ENCODE peak calls at places on chromosomes 2 and 18, in five cellular contexts. Q is HCEC 1CT, C is HEK293T, Z is NCI-H1436, W is activated T-cell treated with anti-CD3 and anti-CD28 coated beads for 1 hour. E is an unnamed sample.

GRCh38 chr2:62577994-62578836 is 72.2 kb upstream of the TMEM17 start:
- DNase-seq in Z (no peak), W (no peak), Q (peak), C (no peak), E (no peak)

GRCh38 chr2:36478332-36478738 is 119.6 kb downstream of the FEZ2 start:
- DNase-seq in W (no peak), C (no peak), Z (no peak), Q (peak), E (no peak)

GRCh38 chr18:26185267-26185666 is 41.0 kb upstream of the TAF4B start:
- DNase-seq in Z (no peak), Q (peak), W (no peak), C (peak), E (no peak)

GRCh38 chr2:232850039-232850438 is 20.0 kb upstream of the SNORC start:
- DNase-seq in Z (no peak), Q (no peak), C (no peak), W (no peak), E (no peak)

GRCh38 chr2:160615706-160616105 is 122.1 kb upstream of the RBMS1 start:
- DNase-seq in Z (no peak), C (no peak), Q (no peak), W (no peak), E (no peak)

GRCh38 chr18:24868760-24869237 is 408.4 kb downstream of the HRH4 start:
- DNase-seq in Q (peak), Z (no peak), W (no peak), C (peak), E (no peak)

GRCh38 chr2:174023591-174024523 is 58.7 kb upstream of the SP3 start:
- DNase-seq in Q (peak), W (no peak), C (no peak), Z (no peak), E (no peak)

GRCh38 chr2:214946949-214947348 is 137.5 kb upstream of the BARD1 start:
- DNase-seq in C (no peak), W (no peak), Z (no peak), Q (no peak), E (no peak)

GRCh38 chr2:85780316-85781092 is 26.7 kb downstream of the ATOH8 start:
- DNase-seq in Z (no peak), W (no peak), C (no peak), Q (no peak), E (no peak)

GRCh38 chr18:73366713-73367112 is 498.9 kb upstream of the NETO1 start:
- DNase-seq in Q (no peak), Z (no peak), W (no peak), C (no peak), E (no peak)

GRCh38 chr18:71831039-71831438 is 713.1 kb downstream of the CBLN2 start:
- DNase-seq in C (no peak), Q (no peak), Z (no peak), W (no peak), E (no peak)

GRCh38 chr2:3739313-3739712 is 35.9 kb downstream of the DCDC2C start:
- DNase-seq in Z (no peak), C (no peak), Q (no peak), W (no peak), E (no peak)

GRCh38 chr2:218291934-218292699 is at the start of gene TMBIM1:
- DNase-seq in W (peak), Q (peak), C (peak), Z (no peak), E (peak)

GRCh38 chr2:192574552-192574951 is 379.8 kb upstream of the TMEFF2 start:
- DNase-seq in W (no peak), C (no peak), Q (no peak), Z (no peak), E (no peak)

GRCh38 chr18:32770651-32771168 is 2.1 kb downstream of the KLHL14 start:
- DNase-seq in Z (no peak), W (no peak), C (no peak), Q (no peak), E (peak)

GRCh38 chr2:29317077-29317517 is 201.9 kb downstream of the CLIP4 start:
- DNase-seq in Q (peak), W (no peak), C (no peak), Z (no peak), E (no peak)

GRCh38 chr2:149972039-149972438 is 384.5 kb upstream of the MMADHC start:
- DNase-seq in Q (peak), C (no peak), W (no peak), Z (no peak), E (no peak)

GRCh38 chr18:74281011-74281638 is 10.6 kb downstream of the CYB5A start:
- DNase-seq in Z (no peak), C (no peak), W (no peak), Q (no peak), E (no peak)

GRCh38 chr2:109378682-109379081 is 235.1 kb downstream of the SEPTIN10 start:
- DNase-seq in Z (no peak), W (no peak), C (no peak), Q (no peak), E (peak)

GRCh38 chr2:96541753-96542152 is 5.2 kb downstream of the ARID5A start:
- DNase-seq in C (no peak), Z (no peak), W (no peak), Q (no peak), E (no peak)

GRCh38 chr18:65458871-65459270 is 291.9 kb upstream of the CDH7 start:
- DNase-seq in C (no peak), Q (no peak), Z (no peak), W (no peak), E (no peak)

GRCh38 chr2:167988296-167988695 is 259.1 kb downstream of the STK39 start:
- DNase-seq in C (no peak), Q (no peak), Z (no peak), W (no peak), E (no peak)

GRCh38 chr2:215879977-215880940 is 133.1 kb downstream of the MREG start:
- DNase-seq in Z (no peak), W (no peak), Q (peak), C (no peak), E (no peak)

GRCh38 chr2:177118636-177119035 is 94.0 kb upstream of the HNRNPA3 start:
- DNase-seq in Z (no peak), Q (no peak), C (no peak), W (no peak), E (no peak)

GRCh38 chr2:42569116-42569711 is 782 bp downstream of the MTA3 start:
- DNase-seq in Z (no peak), Q (peak), C (peak), W (no peak), E (no peak)